ENCODE peak calls at places on chromosomes 11 and 22, in seven cellular contexts. D, T, V, G, K, W and J are unnamed samples.

GRCh38 chr22:24059793-24060192 is 48.7 kb downstream of the CABIN1 start:
- DNase-seq in D (no peak), V (no peak), G (no peak), W (no peak), T (no peak), K (no peak), J (no peak)

GRCh38 chr11:116731097-116731761 is 41.6 kb downstream of the BUD13 start:
- DNase-seq in K (no peak), V (no peak), D (no peak), W (no peak), G (no peak), T (peak), J (no peak)

GRCh38 chr22:46969491-46969890 is 207.0 kb downstream of the TBC1D22A start:
- DNase-seq in W (no peak), D (peak), G (no peak), V (no peak), T (no peak), K (no peak), J (no peak)

GRCh38 chr11:1194231-1194976 is 28.5 kb upstream of the MUC5B start:
- DNase-seq in K (no peak), V (no peak), D (no peak), W (no peak), G (no peak), T (no peak), J (peak)

GRCh38 chr11:78933361-78933760 is 358.7 kb upstream of the NARS2 start:
- DNase-seq in K (no peak), T (no peak), G (no peak), D (no peak), W (no peak), V (no peak), J (no peak)

GRCh38 chr11:130449996-130450419 is 1.6 kb downstream of the ADAMTS15 start:
- DNase-seq in W (no peak), D (no peak), V (no peak), K (peak), T (no peak), G (no peak), J (peak)

GRCh38 chr11:115552151-115552550 is 47.9 kb upstream of the CADM1 start:
- DNase-seq in W (no peak), G (no peak), K (peak), T (no peak), D (no peak), V (no peak), J (no peak)

GRCh38 chr11:47595967-47596366 is 1.8 kb upstream of the C1QTNF4 start:
- DNase-seq in K (no peak), V (no peak), T (no peak), W (no peak), D (no peak), G (no peak), J (no peak)

GRCh38 chr11:116875194-116875593 is 37.8 kb upstream of the APOA1 start:
- DNase-seq in G (no peak), W (no peak), K (no peak), T (no peak), V (no peak), D (no peak), J (no peak)

GRCh38 chr11:108093128-108093904 is 28.1 kb upstream of the ACAT1 start:
- DNase-seq in G (no peak), D (no peak), T (no peak), K (no peak), W (no peak), V (no peak), J (no peak)

GRCh38 chr22:43990044-43990443 is 34.1 kb upstream of the PARVB start:
- DNase-seq in K (no peak), G (no peak), V (no peak), W (no peak), T (no peak), D (no peak), J (no peak)

GRCh38 chr11:76838422-76839068 is 22.2 kb upstream of the ACER3 start:
- DNase-seq in G (no peak), K (no peak), T (peak), D (no peak), W (no peak), V (no peak), J (no peak)

GRCh38 chr11:130476200-130476921 is 27.9 kb downstream of the ADAMTS15 start:
- DNase-seq in W (no peak), G (no peak), V (no peak), T (no peak), K (peak), D (no peak), J (peak)

GRCh38 chr11:126716456-126717083 is 284.0 kb downstream of the KIRREL3 start:
- DNase-seq in V (peak), T (peak), W (no peak), G (peak), D (peak), K (peak), J (no peak)

GRCh38 chr11:102451693-102452460 is 688 bp downstream of the TMEM123 start:
- DNase-seq in T (peak), W (peak), G (no peak), D (peak), K (peak), V (peak), J (peak)

GRCh38 chr22:29715240-29715639 is 4.6 kb upstream of the CABP7 start:
- DNase-seq in W (no peak), K (no peak), T (no peak), G (no peak), D (no peak), V (no peak), J (no peak)

GRCh38 chr11:123580137-123580536 is 74.3 kb downstream of the SCN3B start:
- DNase-seq in G (no peak), D (no peak), W (no peak), V (no peak), T (no peak), K (no peak), J (no peak)

GRCh38 chr11:84804026-84804425 is 823.1 kb downstream of the DLG2 start:
- DNase-seq in W (no peak), T (no peak), K (no peak), V (no peak), D (no peak), G (no peak), J (no peak)

GRCh38 chr22:31096637-31097274 is 10.6 kb downstream of the SELENOM start:
- DNase-seq in V (no peak), T (no peak), D (no peak), W (no peak), G (no peak), K (no peak), J (no peak)

GRCh38 chr11:70721006-70721405 is 322.7 kb downstream of the CTTN start:
- DNase-seq in D (no peak), W (no peak), K (no peak), V (no peak), G (no peak), T (no peak), J (no peak)

GRCh38 chr22:43289976-43290663 is 53.1 kb downstream of the SCUBE1 start:
- DNase-seq in T (peak), D (no peak), G (no peak), W (no peak), V (no peak), K (no peak), J (peak)

GRCh38 chr11:70381872-70382842 is 16.2 kb upstream of the CTTN start:
- DNase-seq in G (no peak), W (no peak), K (no peak), V (no peak), T (no peak), D (no peak), J (no peak)

GRCh38 chr22:37133304-37134018 is 16.3 kb downstream of the IL2RB start:
- DNase-seq in D (no peak), V (no peak), W (no peak), G (no peak), T (peak), K (no peak), J (no peak)

GRCh38 chr11:47847892-47848635 is at the start of gene NUP160:
- DNase-seq in V (peak), T (peak), D (peak), W (peak), G (no peak), K (peak), J (peak)

GRCh38 chr11:128582496-128583366 is 4.6 kb downstream of the ETS1 start:
- DNase-seq in K (no peak), T (peak), W (no peak), G (peak), D (no peak), V (no peak), J (no peak)

GRCh38 chr11:94794287-94795168 is 26.4 kb downstream of the AMOTL1 start:
- DNase-seq in W (no peak), K (peak), G (peak), T (peak), V (peak), D (no peak), J (peak)

GRCh38 chr22:40221055-40221414 is 43.3 kb downstream of the TNRC6B start:
- DNase-seq in V (no peak), G (no peak), K (no peak), T (no peak), W (no peak), D (no peak), J (no peak)

GRCh38 chr11:9660886-9661285 is 3.0 kb upstream of the SWAP70 start:
- DNase-seq in D (no peak), G (no peak), V (no peak), K (no peak), T (peak), W (no peak), J (no peak)

GRCh38 chr11:134270250-134270714 is 5.9 kb upstream of the GLB1L3 start:
- DNase-seq in K (no peak), D (peak), V (no peak), W (no peak), T (peak), G (peak), J (no peak)

GRCh38 chr11:82680252-82680651 is 53.4 kb downstream of the FAM181B start:
- DNase-seq in G (no peak), T (peak), W (no peak), V (no peak), D (no peak), K (no peak), J (no peak)

GRCh38 chr11:44351898-44352498 is 42.1 kb upstream of the ALX4 start:
- DNase-seq in T (peak), V (peak), D (no peak), G (no peak), K (peak), W (no peak), J (no peak)

GRCh38 chr11:97140885-97141494 is 751.2 kb downstream of the JRKL start:
- DNase-seq in T (no peak), V (peak), D (no peak), K (peak), G (no peak), W (no peak), J (no peak)